ENCODE peak calls at places on chromosome 1, in seven cellular contexts. One of them, this sample, is unnamed.

GRCh38 chr1:21607549-21608529 is 61.3 kb downstream of the RAP1GAP start:
- DNase-seq in coronary artery: peak; percentile 79
- DNase-seq in lower lobe of right lung: peak; percentile 91
- DNase-seq in Peyer's patch: peak; percentile 95
- DNase-seq in left lung: peak; percentile 95
- DNase-seq in fibroblast of mammary gland: peak; percentile 78
- DNase-seq in astrocyte of the cerebellum: no peak
- DNase-seq in this sample: no peak

GRCh38 chr1:88684482-88685238 is 587 bp downstream of the PKN2 start:
- DNase-seq in coronary artery: peak; percentile 77
- DNase-seq in lower lobe of right lung: peak; percentile 75
- DNase-seq in left lung: peak; percentile 90
- DNase-seq in fibroblast of mammary gland: peak; percentile 47
- DNase-seq in Peyer's patch: peak; percentile 78
- DNase-seq in astrocyte of the cerebellum: no peak
- DNase-seq in this sample: no peak

GRCh38 chr1:94953107-94953506 is 26.2 kb upstream of the CNN3 start:
- DNase-seq in fibroblast of mammary gland: no peak
- DNase-seq in astrocyte of the cerebellum: no peak
- DNase-seq in left lung: no peak
- DNase-seq in Peyer's patch: no peak
- DNase-seq in coronary artery: no peak
- DNase-seq in lower lobe of right lung: no peak
- DNase-seq in this sample: no peak

GRCh38 chr1:155598842-155599331 is 11.1 kb upstream of the MSTO1 start:
- DNase-seq in fibroblast of mammary gland: peak; percentile 57
- DNase-seq in astrocyte of the cerebellum: no peak
- DNase-seq in lower lobe of right lung: no peak
- DNase-seq in Peyer's patch: no peak
- DNase-seq in left lung: no peak
- DNase-seq in coronary artery: no peak
- DNase-seq in this sample: peak; percentile 2

GRCh38 chr1:51313961-51314777 is 16.2 kb downstream of the TTC39A start:
- DNase-seq in astrocyte of the cerebellum: peak; percentile 74
- DNase-seq in lower lobe of right lung: peak; percentile 56
- DNase-seq in coronary artery: no peak
- DNase-seq in Peyer's patch: peak; percentile 67
- DNase-seq in left lung: no peak
- DNase-seq in fibroblast of mammary gland: peak; percentile 91
- DNase-seq in this sample: peak; percentile 24

GRCh38 chr1:210292276-210292851 is 36.3 kb upstream of the HHAT start:
- DNase-seq in fibroblast of mammary gland: no peak
- DNase-seq in astrocyte of the cerebellum: no peak
- DNase-seq in left lung: peak; percentile 91
- DNase-seq in lower lobe of right lung: peak; percentile 87
- DNase-seq in Peyer's patch: peak; percentile 73
- DNase-seq in coronary artery: peak; percentile 76
- DNase-seq in this sample: no peak

GRCh38 chr1:13516606-13517005 is 2.8 kb upstream of the LRRC38 start:
- DNase-seq in lower lobe of right lung: no peak
- DNase-seq in left lung: no peak
- DNase-seq in Peyer's patch: no peak
- DNase-seq in fibroblast of mammary gland: no peak
- DNase-seq in coronary artery: no peak
- DNase-seq in astrocyte of the cerebellum: no peak
- DNase-seq in this sample: no peak

GRCh38 chr1:40820251-40820797 is 36.7 kb downstream of the KCNQ4 start:
- DNase-seq in Peyer's patch: no peak
- DNase-seq in left lung: peak; percentile 39
- DNase-seq in fibroblast of mammary gland: no peak
- DNase-seq in coronary artery: no peak
- DNase-seq in astrocyte of the cerebellum: no peak
- DNase-seq in lower lobe of right lung: no peak
- DNase-seq in this sample: no peak

GRCh38 chr1:203934027-203934426 is 72.6 kb downstream of the SNRPE start:
- DNase-seq in coronary artery: no peak
- DNase-seq in Peyer's patch: no peak
- DNase-seq in astrocyte of the cerebellum: no peak
- DNase-seq in fibroblast of mammary gland: no peak
- DNase-seq in left lung: no peak
- DNase-seq in lower lobe of right lung: no peak
- DNase-seq in this sample: no peak

GRCh38 chr1:44733784-44734183 is 2.8 kb upstream of the RNU5D-1 start:
- DNase-seq in coronary artery: no peak
- DNase-seq in lower lobe of right lung: no peak
- DNase-seq in left lung: no peak
- DNase-seq in Peyer's patch: no peak
- DNase-seq in fibroblast of mammary gland: no peak
- DNase-seq in astrocyte of the cerebellum: no peak
- DNase-seq in this sample: no peak

GRCh38 chr1:19033926-19034680 is 77.6 kb upstream of the IFFO2 start:
- DNase-seq in Peyer's patch: peak; percentile 32
- DNase-seq in lower lobe of right lung: peak; percentile 37
- DNase-seq in left lung: peak; percentile 54
- DNase-seq in coronary artery: no peak
- DNase-seq in astrocyte of the cerebellum: no peak
- DNase-seq in fibroblast of mammary gland: peak; percentile 54
- DNase-seq in this sample: no peak

GRCh38 chr1:30756545-30757195 is 904 bp downstream of the LAPTM5 start:
- DNase-seq in left lung: peak; percentile 93
- DNase-seq in fibroblast of mammary gland: peak; percentile 88
- DNase-seq in Peyer's patch: peak; percentile 92
- DNase-seq in lower lobe of right lung: peak; percentile 89
- DNase-seq in astrocyte of the cerebellum: peak; percentile 83
- DNase-seq in coronary artery: peak; percentile 84
- DNase-seq in this sample: peak; percentile 50

GRCh38 chr1:53373246-53373645 is 45.4 kb upstream of the LRP8 start:
- DNase-seq in coronary artery: no peak
- DNase-seq in fibroblast of mammary gland: no peak
- DNase-seq in left lung: no peak
- DNase-seq in lower lobe of right lung: no peak
- DNase-seq in astrocyte of the cerebellum: no peak
- DNase-seq in Peyer's patch: peak; percentile 13
- DNase-seq in this sample: no peak

GRCh38 chr1:96357132-96357531 is 364.5 kb upstream of the PTBP2 start:
- DNase-seq in lower lobe of right lung: no peak
- DNase-seq in Peyer's patch: no peak
- DNase-seq in left lung: no peak
- DNase-seq in coronary artery: no peak
- DNase-seq in fibroblast of mammary gland: peak; percentile 34
- DNase-seq in astrocyte of the cerebellum: no peak
- DNase-seq in this sample: no peak

DNA sequence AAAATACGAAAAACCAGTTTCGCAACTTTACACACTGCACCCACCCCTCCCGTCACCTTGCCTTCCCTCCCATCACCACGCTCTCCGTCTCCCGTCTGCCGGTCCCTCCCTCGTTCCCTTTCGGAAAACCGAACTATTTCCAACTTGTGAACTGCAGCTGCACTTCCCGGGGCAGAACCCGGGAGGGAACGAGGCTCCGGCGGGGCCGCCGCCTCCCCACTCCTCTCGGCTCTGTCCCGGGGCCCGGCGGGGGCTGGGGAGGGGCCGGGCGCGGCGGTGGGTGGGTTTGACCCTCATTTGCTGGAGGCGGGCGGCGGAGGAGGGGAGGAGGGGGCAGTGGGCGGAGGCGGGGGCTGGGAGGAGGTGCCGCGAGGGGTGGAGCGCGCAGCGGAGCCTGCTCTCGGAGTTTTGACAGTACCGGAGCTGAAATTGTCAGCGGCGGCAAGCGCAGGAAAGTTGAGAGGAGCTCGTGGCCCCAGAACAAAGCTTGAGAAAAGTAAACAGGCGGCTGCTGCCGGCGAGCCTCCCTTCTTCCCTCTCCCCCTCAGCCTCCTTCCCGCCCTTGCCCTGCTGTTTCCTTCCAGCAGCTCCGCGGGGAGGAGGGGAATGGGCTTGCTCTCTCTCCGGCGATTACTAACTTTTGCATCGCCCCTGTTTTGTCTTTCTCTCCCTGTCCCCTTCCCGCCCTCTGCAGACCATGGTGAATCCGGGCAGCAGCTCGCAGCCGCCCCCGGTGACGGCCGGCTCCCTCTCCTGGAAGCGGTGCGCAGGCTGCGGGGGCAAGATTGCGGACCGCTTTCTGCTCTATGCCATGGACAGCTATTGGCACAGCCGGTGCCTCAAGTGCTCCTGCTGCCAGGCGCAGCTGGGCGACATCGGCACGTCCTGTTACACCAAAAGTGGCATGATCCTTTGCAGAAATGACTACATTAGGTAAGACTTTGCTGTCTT is 2.9 kb downstream of the LMO4 start:
- DNase-seq in astrocyte of the cerebellum: no peak
- DNase-seq in fibroblast of mammary gland: peak; percentile 68
- DNase-seq in coronary artery: peak; percentile 87
- DNase-seq in lower lobe of right lung: peak; percentile 86
- DNase-seq in left lung: peak; percentile 94
- DNase-seq in Peyer's patch: peak; percentile 90
- DNase-seq in this sample: no peak
- TF ChIP-seq CTCF in astrocyte of the cerebellum: peak; percentile 34
- TF ChIP-seq CTCF in fibroblast of mammary gland: peak; percentile 16
- TF ChIP-seq CTCF in coronary artery: no peak
- TF ChIP-seq CTCF in lower lobe of right lung: no peak
- TF ChIP-seq CTCF in left lung: no peak
- TF ChIP-seq CTCF in Peyer's patch: peak; percentile 22
- TF ChIP-seq CTCF in this sample: peak; percentile 36

GRCh38 chr1:6784560-6785317 is 515 bp upstream of the CAMTA1 start:
- DNase-seq in Peyer's patch: peak; percentile 100
- DNase-seq in fibroblast of mammary gland: peak; percentile 100
- DNase-seq in coronary artery: peak; percentile 100
- DNase-seq in left lung: peak; percentile 97
- DNase-seq in lower lobe of right lung: peak; percentile 99
- DNase-seq in astrocyte of the cerebellum: peak; percentile 100
- DNase-seq in this sample: peak; percentile 100

GRCh38 chr1:6790146-6790545 is 4.9 kb downstream of the CAMTA1 start:
- DNase-seq in lower lobe of right lung: no peak
- DNase-seq in astrocyte of the cerebellum: no peak
- DNase-seq in coronary artery: no peak
- DNase-seq in Peyer's patch: no peak
- DNase-seq in left lung: no peak
- DNase-seq in fibroblast of mammary gland: no peak
- DNase-seq in this sample: no peak

GRCh38 chr1:6785721-6786505 is 659 bp downstream of the CAMTA1 start:
- DNase-seq in coronary artery: no peak
- DNase-seq in Peyer's patch: peak; percentile 56
- DNase-seq in astrocyte of the cerebellum: no peak
- DNase-seq in lower lobe of right lung: peak; percentile 51
- DNase-seq in fibroblast of mammary gland: no peak
- DNase-seq in left lung: peak; percentile 85
- DNase-seq in this sample: no peak

GRCh38 chr1:6785318-6785712 is at the start of gene CAMTA1:
- DNase-seq in left lung: peak; percentile 94
- DNase-seq in fibroblast of mammary gland: no peak
- DNase-seq in coronary artery: no peak
- DNase-seq in astrocyte of the cerebellum: no peak
- DNase-seq in Peyer's patch: no peak
- DNase-seq in lower lobe of right lung: no peak
- DNase-seq in this sample: no peak

DNA sequence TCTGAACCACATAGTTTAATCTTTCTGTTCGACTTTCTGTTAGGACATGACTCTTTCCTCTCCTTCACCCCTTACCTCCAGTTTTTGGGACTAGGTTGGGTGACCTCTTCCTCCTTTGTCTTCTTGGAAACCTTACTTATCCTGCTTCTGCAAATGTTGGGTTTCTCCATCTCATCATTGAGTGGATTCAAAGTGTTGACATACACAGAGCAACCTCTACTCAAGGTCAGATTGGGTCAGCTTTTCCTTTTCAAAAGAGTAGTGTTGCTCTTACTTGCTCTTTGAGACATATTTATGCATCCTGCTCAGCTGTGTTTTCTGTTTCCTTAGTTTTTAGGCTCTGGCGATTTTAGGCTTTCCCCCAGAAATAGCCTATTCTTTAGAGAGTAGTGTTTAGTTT is 3.7 kb downstream of the CAMTA1 start:
- DNase-seq in lower lobe of right lung: no peak
- DNase-seq in coronary artery: no peak
- DNase-seq in Peyer's patch: no peak
- DNase-seq in astrocyte of the cerebellum: no peak
- DNase-seq in fibroblast of mammary gland: no peak
- DNase-seq in left lung: no peak
- DNase-seq in this sample: no peak
- H3K4me3 ChIP-seq in lower lobe of right lung: no peak overlapping the region
- H3K4me3 ChIP-seq in coronary artery: no peak overlapping the region
- H3K4me3 ChIP-seq in Peyer's patch: no peak overlapping the region
- H3K4me3 ChIP-seq in astrocyte of the cerebellum: no peak overlapping the region
- H3K4me3 ChIP-seq in fibroblast of mammary gland: no peak overlapping the region
- H3K4me3 ChIP-seq in left lung: no peak overlapping the region
- H3K4me3 ChIP-seq in this sample: no peak overlapping the region

DNA sequence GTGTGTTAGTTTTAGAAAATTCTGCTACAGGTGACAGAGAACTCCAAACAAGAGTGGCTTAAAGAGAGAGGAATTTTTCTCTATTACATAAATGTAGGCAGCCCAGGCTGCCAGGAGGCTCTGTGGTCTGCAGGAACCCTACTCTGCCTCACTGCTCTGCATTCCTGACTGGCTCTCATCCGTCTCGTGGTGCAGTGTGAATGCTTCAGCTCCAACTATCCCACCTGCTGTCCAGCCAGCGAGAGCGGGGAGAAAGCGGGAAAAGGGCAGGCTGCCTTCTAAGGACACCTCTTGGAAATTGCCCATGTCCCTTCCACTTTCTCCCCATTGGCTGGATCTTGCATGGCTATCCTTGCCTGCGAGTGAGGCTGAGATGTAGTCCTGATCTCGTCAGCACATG is 131.3 kb downstream of the PEX14 start:
- DNase-seq in Peyer's patch: no peak
- DNase-seq in left lung: no peak
- DNase-seq in astrocyte of the cerebellum: no peak
- DNase-seq in lower lobe of right lung: no peak
- DNase-seq in fibroblast of mammary gland: no peak
- DNase-seq in coronary artery: peak; percentile 50
- DNase-seq in this sample: no peak
- TF ChIP-seq CTCF in Peyer's patch: no peak
- TF ChIP-seq CTCF in left lung: no peak
- TF ChIP-seq CTCF in astrocyte of the cerebellum: no peak
- TF ChIP-seq CTCF in lower lobe of right lung: no peak
- TF ChIP-seq CTCF in fibroblast of mammary gland: no peak
- TF ChIP-seq CTCF in coronary artery: no peak
- TF ChIP-seq CTCF in this sample: no peak

DNA sequence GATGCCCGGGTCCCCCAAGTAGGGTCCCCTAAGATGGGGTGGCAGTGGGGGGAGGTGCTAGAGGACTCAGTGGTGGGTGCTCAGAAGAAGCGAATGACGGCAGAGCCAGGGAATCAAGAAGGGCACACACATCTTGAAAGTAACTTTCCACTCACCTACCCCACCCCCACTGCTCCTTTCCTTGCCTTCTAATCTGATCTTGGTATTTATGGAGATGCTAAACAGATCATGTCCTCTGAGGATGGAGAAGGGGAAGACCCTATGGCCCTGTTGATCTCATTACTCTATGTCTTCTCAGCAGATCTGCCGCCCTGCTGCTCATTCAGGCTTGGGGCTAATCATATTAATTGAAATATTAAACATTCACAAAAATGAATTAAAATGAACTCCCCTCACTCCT is 2.1 kb upstream of the CELF3 start:
- DNase-seq in coronary artery: no peak
- DNase-seq in lower lobe of right lung: no peak
- DNase-seq in astrocyte of the cerebellum: no peak
- DNase-seq in fibroblast of mammary gland: no peak
- DNase-seq in left lung: no peak
- DNase-seq in Peyer's patch: no peak
- DNase-seq in this sample: no peak
- H3K4me3 ChIP-seq in coronary artery: no peak overlapping the region
- H3K4me3 ChIP-seq in lower lobe of right lung: no peak overlapping the region
- H3K4me3 ChIP-seq in astrocyte of the cerebellum: no peak overlapping the region
- H3K4me3 ChIP-seq in fibroblast of mammary gland: no peak overlapping the region
- H3K4me3 ChIP-seq in left lung: no peak overlapping the region
- H3K4me3 ChIP-seq in Peyer's patch: no peak overlapping the region
- H3K4me3 ChIP-seq in this sample: no peak overlapping the region

GRCh38 chr1:63327417-63328139 is 5.2 kb downstream of the FOXD3 start:
- DNase-seq in fibroblast of mammary gland: peak; percentile 59
- DNase-seq in Peyer's patch: peak; percentile 74
- DNase-seq in lower lobe of right lung: peak; percentile 72
- DNase-seq in astrocyte of the cerebellum: peak; percentile 12
- DNase-seq in left lung: peak; percentile 88
- DNase-seq in coronary artery: no peak
- DNase-seq in this sample: no peak
- TF ChIP-seq CTCF in fibroblast of mammary gland: peak; percentile 77
- TF ChIP-seq CTCF in Peyer's patch: peak; percentile 70
- TF ChIP-seq CTCF in lower lobe of right lung: peak; percentile 64
- TF ChIP-seq CTCF in astrocyte of the cerebellum: peak; percentile 73
- TF ChIP-seq CTCF in left lung: peak; percentile 64
- TF ChIP-seq CTCF in coronary artery: peak; percentile 28
- TF ChIP-seq CTCF in this sample: peak; percentile 85